ENCODE peak calls at places on chromosomes 2 and 18, in five cellular contexts. E is endothelial cell, D is upper lobe of right lung, B is kidney epithelial cell, S is pancreas. J is an unnamed sample.

GRCh38 chr2:60544059-60544458 is 9.4 kb downstream of the BCL11A start:
- DNase-seq in E (no peak), D (no peak), B (no peak), S (no peak), J (no peak)

GRCh38 chr18:54023471-54023870 is 201.0 kb downstream of the MBD2 start:
- DNase-seq in E (no peak), D (no peak), B (no peak), S (no peak), J (no peak)

GRCh38 chr18:78330761-78331160 is 648.9 kb upstream of the SALL3 start:
- DNase-seq in E (no peak), D (no peak), B (no peak), S (no peak), J (no peak)

GRCh38 chr2:102103992-102104871 is 38.3 kb upstream of the IL1R1 start:
- DNase-seq in E (no peak), D (peak; percentile 73), B (no peak), S (peak; percentile 43), J (no peak)

GRCh38 chr2:98308068-98308467 is 38.2 kb upstream of the CNGA3 start:
- DNase-seq in E (no peak), D (no peak), B (no peak), S (no peak), J (no peak)

GRCh38 chr2:192146069-192147006 is 48.4 kb downstream of the TMEFF2 start:
- DNase-seq in E (no peak), D (no peak), B (peak; percentile 58), S (no peak), J (no peak)

GRCh38 chr18:55179460-55180195 is 220.4 kb upstream of the CCDC68 start:
- DNase-seq in E (no peak), D (no peak), B (no peak), S (no peak), J (no peak)

GRCh38 chr2:20485612-20485926 is 38.7 kb downstream of the RHOB start:
- DNase-seq in E (no peak), D (no peak), B (no peak), S (no peak), J (no peak)

GRCh38 chr2:86221066-86221684 is 21.9 kb downstream of the MRPL35 start:
- DNase-seq in E (peak; percentile 41), D (no peak), B (no peak), S (peak; percentile 24), J (no peak)

GRCh38 chr2:818233-818632 is 132.4 kb upstream of the SNTG2 start:
- DNase-seq in E (no peak), D (no peak), B (no peak), S (no peak), J (no peak)

GRCh38 chr2:137952586-137953129 is 11.6 kb upstream of the HNMT start:
- DNase-seq in E (no peak), D (no peak), B (no peak), S (no peak), J (no peak)

GRCh38 chr2:75497256-75497655 is 63.5 kb downstream of the EVA1A start:
- DNase-seq in E (no peak), D (no peak), B (no peak), S (no peak), J (no peak)

GRCh38 chr2:161369311-161369710 is 46.8 kb upstream of the TBR1 start:
- DNase-seq in E (no peak), D (no peak), B (no peak), S (no peak), J (no peak)

GRCh38 chr2:74945783-74946165 is 12.7 kb upstream of the POLE4 start:
- DNase-seq in E (no peak), D (no peak), B (no peak), S (no peak), J (no peak)

GRCh38 chr2:36376992-36377738 is 21.6 kb downstream of the CRIM1 start:
- DNase-seq in E (no peak), D (peak; percentile 66), B (peak; percentile 63), S (no peak), J (no peak)
- TF ChIP-seq CTCF in E (no peak), D (no peak), B (peak; percentile 23), S (no peak), J (no peak)

GRCh38 chr18:713135-713490 is 683 bp upstream of the ENOSF1 start:
- DNase-seq in E (peak; percentile 6), D (no peak), B (no peak), S (no peak), J (no peak)

GRCh38 chr18:710418-711300 is 1.8 kb downstream of the ENOSF1 start:
- DNase-seq in E (no peak), D (no peak), B (no peak), S (no peak), J (no peak)

GRCh38 chr18:712401-713134 is at the start of gene ENOSF1:
- DNase-seq in E (peak; percentile 94), D (peak; percentile 95), B (no peak), S (peak; percentile 84), J (no peak)

GRCh38 chr18:711330-711692 is 1.1 kb downstream of the ENOSF1 start:
- DNase-seq in E (no peak), D (no peak), B (no peak), S (no peak), J (no peak)

GRCh38 chr18:711693-712400 is 583 bp downstream of the ENOSF1 start:
- DNase-seq in E (peak; percentile 33), D (peak; percentile 86), B (no peak), S (peak; percentile 59), J (no peak)
- TF ChIP-seq CTCF in E (no peak), D (no peak), B (no peak), S (no peak), J (peak; percentile 47)

GRCh38 chr18:10440874-10441273 is 13.6 kb upstream of the APCDD1 start:
- DNase-seq in E (no peak), D (no peak), B (no peak), S (no peak), J (no peak)

GRCh38 chr18:10443001-10443400 is 11.4 kb upstream of the APCDD1 start:
- DNase-seq in E (no peak), D (no peak), B (no peak), S (no peak), J (no peak)

GRCh38 chr18:10441472-10441871 is 13.0 kb upstream of the APCDD1 start:
- DNase-seq in E (no peak), D (no peak), B (no peak), S (no peak), J (no peak)

GRCh38 chr18:10444314-10445006 is 10.0 kb upstream of the APCDD1 start:
- DNase-seq in E (no peak), D (no peak), B (no peak), S (no peak), J (no peak)

GRCh38 chr18:10442551-10442971 is 11.9 kb upstream of the APCDD1 start:
- DNase-seq in E (no peak), D (no peak), B (no peak), S (no peak), J (no peak)
- TF ChIP-seq CTCF in E (no peak), D (peak; percentile 16), B (no peak), S (no peak), J (peak; percentile 43)

DNA sequence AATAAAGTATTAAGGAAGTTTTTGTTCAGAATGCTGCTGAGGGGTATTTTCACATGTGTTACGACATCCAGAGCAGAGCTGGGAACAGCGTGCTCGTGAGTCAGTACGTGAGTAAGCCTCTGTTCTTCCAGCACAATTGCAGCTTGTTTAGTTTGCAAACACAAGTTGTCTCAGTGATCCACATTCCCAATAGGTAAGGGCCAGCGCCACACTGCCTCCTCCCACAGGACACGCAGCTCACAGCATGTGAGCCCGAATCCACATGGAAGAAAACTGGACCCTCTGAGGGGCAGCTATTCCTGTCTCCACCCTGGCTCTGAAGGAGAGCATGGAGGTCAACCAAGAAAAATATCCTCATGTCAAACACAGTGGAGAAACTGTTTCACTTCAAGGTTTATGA is 173.9 kb upstream of the PID1 start:
- DNase-seq in E (no peak), D (no peak), B (peak; percentile 85), S (peak; percentile 24), J (no peak)
- TF ChIP-seq CTCF in E (no peak), D (no peak), B (peak; percentile 4), S (no peak), J (peak; percentile 20)

GRCh38 chr18:59874166-59874565 is 25.6 kb upstream of the PMAIP1 start:
- DNase-seq in E (no peak), D (no peak), B (peak; percentile 81), S (no peak), J (no peak)

GRCh38 chr18:59877366-59877765 is 22.4 kb upstream of the PMAIP1 start:
- DNase-seq in E (no peak), D (no peak), B (no peak), S (no peak), J (no peak)

GRCh38 chr18:59876310-59876626 is 23.5 kb upstream of the PMAIP1 start:
- DNase-seq in E (no peak), D (no peak), B (no peak), S (no peak), J (no peak)

GRCh38 chr18:59881728-59882685 is 17.8 kb upstream of the PMAIP1 start:
- DNase-seq in E (peak; percentile 25), D (no peak), B (no peak), S (no peak), J (no peak)

DNA sequence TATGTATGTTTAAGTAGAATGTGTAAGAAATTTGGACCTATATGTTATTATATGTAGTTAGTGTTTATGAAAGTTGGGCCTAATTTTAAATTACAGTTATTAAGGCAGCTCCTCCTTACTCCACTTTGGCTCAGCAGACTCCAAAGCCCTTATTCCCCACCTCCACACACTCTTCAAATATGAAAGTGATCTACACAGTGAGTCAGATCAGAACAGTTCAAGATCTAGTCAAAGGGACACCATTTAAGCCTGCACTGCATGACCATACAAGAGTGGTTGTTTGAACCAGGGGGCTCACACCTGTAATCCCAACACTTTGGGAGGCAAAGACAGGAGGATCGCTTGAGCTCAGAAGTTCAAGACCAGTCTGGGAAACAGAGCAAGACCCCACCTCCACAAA is 21.2 kb upstream of the PMAIP1 start:
- DNase-seq in E (no peak), D (no peak), B (no peak), S (no peak), J (no peak)
- TF ChIP-seq CTCF in E (no peak), D (no peak), B (no peak), S (no peak), J (no peak)

DNA sequence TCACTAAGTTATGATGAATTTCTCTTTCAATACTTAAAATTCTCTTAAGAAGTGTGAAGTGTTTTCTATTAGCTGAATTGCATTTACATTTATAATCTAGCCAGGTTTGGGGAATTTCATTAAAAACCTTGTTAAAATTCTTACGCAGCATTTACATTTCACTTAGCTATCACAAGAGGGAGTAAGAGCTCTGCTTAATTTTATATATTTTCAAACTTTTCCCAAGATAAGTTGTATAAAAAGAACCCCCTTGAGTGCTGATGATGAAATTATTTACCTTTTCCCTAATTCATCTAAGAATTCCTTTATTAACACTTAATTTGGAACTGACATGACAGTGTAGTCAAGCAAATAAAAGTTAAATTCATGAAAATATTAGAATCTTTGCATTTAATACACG is 54.2 kb upstream of the ZSWIM2 start:
- DNase-seq in E (no peak), D (no peak), B (no peak), S (no peak), J (no peak)
- TF ChIP-seq CTCF in E (peak; percentile 62), D (peak; percentile 44), B (peak; percentile 35), S (no peak), J (peak; percentile 90)